ENCODE peak calls at places on chromosomes 4 and X, in seven cellular contexts. Q is thoracic aorta; E is CD4-positive, CD25-positive, alpha-beta regulatory T cell; A is pancreas; J is heart left ventricle; S is heart right ventricle; W is lower lobe of right lung. I is an unnamed sample.
A peak's percentile ranks its signal among the peaks of the same experiment; 100 is the strongest.

GRCh38 chr4:98625920-98626319 is 32.5 kb downstream of the TSPAN5 start:
- ATAC-seq in Q (no peak), E (no peak), A (no peak), J (no peak), S (no peak), W (no peak), I (no peak)

GRCh38 chrX:5341902-5342301 is 886.8 kb downstream of the NLGN4X start:
- ATAC-seq in Q (no peak), E (no peak), A (no peak), J (no peak), S (no peak), W (no peak), I (no peak)

GRCh38 chrX:37423864-37424569 is 74.9 kb downstream of the PRRG1 start:
- ATAC-seq in Q (no peak), E (no peak), A (no peak), J (no peak), S (no peak), W (no peak), I (no peak)

GRCh38 chr4:122003335-122003734 is 51.5 kb upstream of the TRPC3 start:
- ATAC-seq in Q (no peak), E (peak; percentile 42), A (no peak), J (no peak), S (no peak), W (no peak), I (no peak)

GRCh38 chr4:76879731-76880364 is 18.1 kb downstream of the SOWAHB start:
- ATAC-seq in Q (no peak), E (no peak), A (no peak), J (no peak), S (no peak), W (peak; percentile 42), I (no peak)

GRCh38 chr4:159160242-159160641 is 57.4 kb downstream of the RAPGEF2 start:
- ATAC-seq in Q (no peak), E (no peak), A (no peak), J (no peak), S (no peak), W (no peak), I (no peak)

GRCh38 chrX:129786210-129786651 is 6.5 kb downstream of the SASH3 start:
- ATAC-seq in Q (no peak), E (no peak), A (no peak), J (no peak), S (no peak), W (peak; percentile 51), I (no peak)

GRCh38 chr4:82201805-82202636 is 171.8 kb downstream of the HNRNPD start:
- ATAC-seq in Q (no peak), E (peak; percentile 39), A (peak; percentile 75), J (no peak), S (no peak), W (peak; percentile 53), I (no peak)

GRCh38 chr4:152100378-152101201 is 339.8 kb upstream of the GATB start:
- ATAC-seq in Q (no peak), E (peak; percentile 89), A (no peak), J (peak; percentile 69), S (peak; percentile 73), W (peak; percentile 52), I (peak; percentile 29)

GRCh38 chrX:45767021-45767491 is 566.4 kb upstream of the DIPK2B start:
- ATAC-seq in Q (no peak), E (no peak), A (no peak), J (no peak), S (no peak), W (no peak), I (no peak)

GRCh38 chr4:89305028-89305427 is 2.6 kb downstream of the GPRIN3 start:
- ATAC-seq in Q (no peak), E (no peak), A (no peak), J (no peak), S (no peak), W (no peak), I (no peak)
- H3K4me1 ChIP-seq in Q (peaks cover 4% of the 10 kb centered on the region), E (peaks cover 85% of the 10 kb centered on the region), A (peaks cover 59% of the 10 kb centered on the region), J (peaks cover 33% of the 10 kb centered on the region), S (peaks cover 11% of the 10 kb centered on the region), W (peaks cover 28% of the 10 kb centered on the region), I (no peaks in the 10 kb centered on the region)

GRCh38 chr4:104451573-104451972 is 43.1 kb downstream of the CXXC4 start:
- ATAC-seq in Q (no peak), E (no peak), A (peak; percentile 92), J (no peak), S (no peak), W (no peak), I (no peak)

GRCh38 chr4:104462647-104463046 is 32.0 kb downstream of the CXXC4 start:
- ATAC-seq in Q (no peak), E (no peak), A (no peak), J (no peak), S (no peak), W (no peak), I (no peak)

GRCh38 chr4:104457308-104457981 is 37.2 kb downstream of the CXXC4 start:
- ATAC-seq in Q (no peak), E (no peak), A (no peak), J (no peak), S (no peak), W (no peak), I (no peak)
- H3K4me1 ChIP-seq in Q (no peaks in the 10 kb centered on the region), E (no peaks in the 10 kb centered on the region), A (no peaks in the 10 kb centered on the region), J (no peaks in the 10 kb centered on the region), S (no peaks in the 10 kb centered on the region), W (no peaks in the 10 kb centered on the region), I (no peaks in the 10 kb centered on the region)

GRCh38 chr4:108788731-108789130 is 25.9 kb upstream of the ETNPPL start:
- ATAC-seq in Q (no peak), E (no peak), A (no peak), J (no peak), S (no peak), W (no peak), I (no peak)

GRCh38 chr4:108783666-108784463 is 21.0 kb upstream of the ETNPPL start:
- ATAC-seq in Q (no peak), E (no peak), A (peak; percentile 72), J (no peak), S (no peak), W (no peak), I (no peak)

GRCh38 chr4:108787724-108788123 is 24.9 kb upstream of the ETNPPL start:
- ATAC-seq in Q (no peak), E (no peak), A (no peak), J (no peak), S (no peak), W (no peak), I (no peak)

GRCh38 chr4:108787106-108787505 is 24.3 kb upstream of the ETNPPL start:
- ATAC-seq in Q (no peak), E (no peak), A (no peak), J (no peak), S (no peak), W (no peak), I (no peak)

DNA sequence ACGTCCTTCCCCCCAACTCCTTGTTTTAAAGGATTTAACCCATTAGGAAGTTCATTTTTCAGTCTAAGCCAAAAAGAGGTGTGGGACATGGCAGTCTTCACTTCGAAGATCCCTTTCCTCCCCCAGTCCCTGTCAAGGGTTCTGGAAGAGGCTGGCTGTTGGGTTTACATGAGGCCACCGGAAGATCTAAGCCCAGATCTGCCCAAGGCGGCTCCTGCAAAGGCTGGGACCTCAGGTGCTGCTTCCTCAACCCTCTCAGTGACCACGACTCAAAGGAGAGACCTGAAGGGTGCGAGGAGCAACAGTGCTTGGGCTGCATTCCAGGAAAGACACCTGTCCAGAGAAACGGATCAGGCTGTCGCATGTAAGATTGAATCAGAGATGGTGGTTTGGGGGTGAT is 23.5 kb upstream of the ETNPPL start:
- ATAC-seq in Q (no peak), E (no peak), A (no peak), J (no peak), S (no peak), W (no peak), I (no peak)
- H3K4me1 ChIP-seq in Q (no peaks in the 10 kb centered on the region), E (no peaks in the 10 kb centered on the region), A (no peaks in the 10 kb centered on the region), J (no peaks in the 10 kb centered on the region), S (no peaks in the 10 kb centered on the region), W (no peaks in the 10 kb centered on the region), I (no peaks in the 10 kb centered on the region)

GRCh38 chr4:78734451-78735003 is 41.6 kb upstream of the BMP2K start:
- ATAC-seq in Q (no peak), E (no peak), A (no peak), J (no peak), S (no peak), W (no peak), I (no peak)

GRCh38 chr4:78737020-78737419 is 39.1 kb upstream of the BMP2K start:
- ATAC-seq in Q (no peak), E (no peak), A (no peak), J (no peak), S (no peak), W (no peak), I (no peak)

GRCh38 chr4:78735697-78736096 is 40.5 kb upstream of the BMP2K start:
- ATAC-seq in Q (no peak), E (no peak), A (no peak), J (no peak), S (no peak), W (no peak), I (no peak)

GRCh38 chr4:78742300-78742699 is 33.9 kb upstream of the BMP2K start:
- ATAC-seq in Q (no peak), E (no peak), A (no peak), J (no peak), S (no peak), W (no peak), I (no peak)

GRCh38 chr4:78737951-78738350 is 38.2 kb upstream of the BMP2K start:
- ATAC-seq in Q (no peak), E (no peak), A (no peak), J (no peak), S (no peak), W (no peak), I (no peak)
- H3K4me1 ChIP-seq in Q (no peaks in the 10 kb centered on the region), E (no peaks in the 10 kb centered on the region), A (no peaks in the 10 kb centered on the region), J (no peaks in the 10 kb centered on the region), S (no peaks in the 10 kb centered on the region), W (no peaks in the 10 kb centered on the region), I (no peaks in the 10 kb centered on the region)

GRCh38 chr4:7457201-7458065 is 22.7 kb upstream of the PSAPL1 start:
- ATAC-seq in Q (no peak), E (no peak), A (no peak), J (no peak), S (no peak), W (peak; percentile 4), I (peak; percentile 24)
- H3K4me1 ChIP-seq in Q (no peaks in the 10 kb centered on the region), E (no peaks in the 10 kb centered on the region), A (no peaks in the 10 kb centered on the region), J (no peaks in the 10 kb centered on the region), S (no peaks in the 10 kb centered on the region), W (no peaks in the 10 kb centered on the region), I (no peaks in the 10 kb centered on the region)

DNA sequence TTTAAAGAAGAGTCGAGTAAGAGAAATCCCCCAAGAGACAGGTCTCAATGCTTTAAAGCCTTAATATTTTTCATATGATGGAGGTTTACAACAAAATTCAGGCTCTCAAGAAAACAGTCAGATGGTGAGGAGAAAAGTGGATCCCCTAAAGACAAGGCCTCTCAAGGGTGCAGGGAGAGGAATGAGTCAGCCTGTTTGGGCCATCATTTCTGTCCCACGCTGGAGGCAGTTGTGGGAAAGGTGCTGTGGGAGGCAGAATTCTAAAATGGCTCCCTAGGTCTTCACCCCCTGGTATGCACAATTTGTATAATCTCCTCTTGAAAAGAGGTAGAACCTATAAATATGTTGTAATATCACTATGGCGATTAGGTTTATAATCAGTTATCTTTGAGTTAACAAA is 4.6 kb upstream of the TIFA start:
- ATAC-seq in Q (no peak), E (no peak), A (no peak), J (no peak), S (no peak), W (no peak), I (no peak)
- H3K4me1 ChIP-seq in Q (no peaks in the 10 kb centered on the region), E (peaks cover 37% of the 10 kb centered on the region), A (no peaks in the 10 kb centered on the region), J (no peaks in the 10 kb centered on the region), S (no peaks in the 10 kb centered on the region), W (peaks cover 7% of the 10 kb centered on the region), I (no peaks in the 10 kb centered on the region)